ENCODE peak calls at places on chromosomes 12 and 14, in seven cellular contexts. N is RWPE2, X is lower lobe of right lung, M is A549, W is GM23338, A is AG10803, J is fibroblast of mammary gland. E is an unnamed sample.

GRCh38 chr14:78141590-78141989 is 28.6 kb upstream of the NRXN3 start:
- DNase-seq in W (no peak), X (no peak), J (no peak), A (no peak), N (no peak), M (no peak), E (no peak)

GRCh38 chr12:100553851-100554404 is 19.6 kb upstream of the GAS2L3 start:
- DNase-seq in W (peak), N (no peak), J (peak), X (no peak), M (no peak), A (no peak), E (no peak)

GRCh38 chr12:79934309-79935020 is 432 bp downstream of the PPP1R12A start:
- DNase-seq in M (peak), N (peak), J (peak), A (peak), W (peak), X (no peak), E (no peak)

GRCh38 chr12:68759852-68760251 is 13.9 kb downstream of the SLC35E3 start:
- DNase-seq in M (no peak), N (no peak), A (no peak), W (no peak), J (no peak), X (peak), E (no peak)

GRCh38 chr12:337039-337438 is 52.1 kb downstream of the KDM5A start:
- DNase-seq in W (no peak), M (no peak), A (no peak), J (no peak), X (no peak), N (no peak), E (no peak)

GRCh38 chr14:88987516-88987915 is 163.1 kb downstream of the TTC8 start:
- DNase-seq in N (no peak), A (peak), X (no peak), J (no peak), W (no peak), M (no peak), E (no peak)

GRCh38 chr12:63889236-63889635 is 44.7 kb downstream of the SRGAP1 start:
- DNase-seq in N (no peak), J (peak), M (peak), W (no peak), X (no peak), A (peak), E (no peak)

GRCh38 chr14:54362759-54363437 is 33.9 kb upstream of the CDKN3 start:
- DNase-seq in X (no peak), A (no peak), M (no peak), N (no peak), W (no peak), J (no peak), E (no peak)

GRCh38 chr14:24941719-24942118 is 108.2 kb downstream of the STXBP6 start:
- DNase-seq in X (peak), N (no peak), W (peak), A (no peak), J (no peak), M (no peak), E (no peak)
- TF ChIP-seq CTCF in X (no peak), N (no peak), W (no peak), A (no peak), J (no peak), M (no peak), E (no peak)

GRCh38 chr12:5428332-5429221 is 3.3 kb upstream of the NTF3 start:
- DNase-seq in W (peak), M (no peak), J (peak), X (no peak), N (no peak), A (peak), E (no peak)
- TF ChIP-seq CTCF in W (peak), M (no peak), J (peak), X (peak), N (peak), A (peak), E (peak)

DNA sequence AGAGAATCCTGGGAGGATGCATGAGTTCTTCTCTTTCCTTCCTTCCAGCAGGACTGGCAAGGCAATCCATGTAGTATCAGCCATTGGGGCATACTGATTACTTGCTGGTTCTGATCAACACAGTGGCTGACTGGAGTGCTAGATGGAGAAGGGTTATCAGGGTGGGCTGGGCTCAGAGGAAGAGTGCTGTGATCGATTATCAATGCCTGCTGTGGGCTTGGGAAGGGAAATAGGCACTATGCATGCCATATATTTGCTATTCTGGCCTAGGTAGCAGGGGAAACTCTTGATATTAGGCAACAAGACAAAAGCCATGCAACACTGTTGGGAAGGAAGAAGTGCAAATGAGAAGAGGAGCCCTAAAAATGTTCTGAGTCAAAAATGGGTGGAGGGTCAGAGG is 45.8 kb downstream of the HRK start:
- DNase-seq in A (no peak), J (no peak), W (no peak), N (no peak), M (no peak), X (no peak), E (no peak)
- TF ChIP-seq CTCF in A (no peak), J (no peak), W (no peak), N (no peak), M (no peak), X (no peak), E (no peak)

GRCh38 chr12:15882055-15882971 is at the start of gene STRAP:
- DNase-seq in N (peak), M (peak), W (peak), J (peak), A (peak), X (peak), E (peak)
- TF ChIP-seq CTCF in N (no peak), M (no peak), W (no peak), J (no peak), A (no peak), X (no peak), E (no peak)

GRCh38 chr12:105369014-105369413 is 38.5 kb downstream of the C12orf75 start:
- DNase-seq in J (peak), N (no peak), M (no peak), X (no peak), W (no peak), A (peak), E (no peak)
- TF ChIP-seq CTCF in J (peak), N (no peak), M (no peak), X (no peak), W (no peak), A (peak), E (peak)

DNA sequence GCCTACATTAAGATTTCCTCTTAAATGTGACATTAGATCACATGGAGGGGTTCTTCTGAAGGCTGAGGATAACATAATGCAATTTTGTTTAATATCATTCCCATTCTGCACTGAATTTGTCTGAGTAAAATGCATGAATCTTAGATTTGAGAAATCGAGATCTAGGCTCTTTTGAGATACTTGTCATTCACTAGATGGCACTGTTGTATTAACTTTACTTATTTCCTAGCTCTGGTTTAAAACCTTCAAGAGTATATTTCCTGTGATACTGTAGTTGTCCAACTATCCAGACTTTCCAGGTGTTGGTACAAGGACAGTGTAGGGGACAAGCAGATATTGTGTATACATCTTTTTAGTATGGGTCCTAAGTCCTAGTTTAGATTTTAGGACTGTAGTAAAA is 91.7 kb upstream of the SEL1L start:
- DNase-seq in A (peak), N (no peak), M (peak), J (peak), W (peak), X (no peak), E (no peak)
- TF ChIP-seq CTCF in A (peak), N (peak), M (peak), J (peak), W (peak), X (peak), E (peak)

GRCh38 chr14:43476822-43477221 is 1030.3 kb downstream of the FSCB start:
- DNase-seq in A (no peak), W (no peak), J (no peak), X (no peak), N (no peak), M (no peak), E (no peak)

GRCh38 chr14:43483415-43483814 is 1023.7 kb downstream of the FSCB start:
- DNase-seq in J (no peak), X (no peak), M (no peak), A (no peak), W (no peak), N (no peak), E (no peak)

GRCh38 chr14:43479751-43480150 is 1027.3 kb downstream of the FSCB start:
- DNase-seq in X (no peak), N (no peak), W (no peak), J (no peak), A (no peak), M (no peak), E (no peak)

GRCh38 chr14:43480961-43481360 is 1026.1 kb downstream of the FSCB start:
- DNase-seq in A (no peak), J (no peak), W (no peak), N (no peak), X (no peak), M (no peak), E (no peak)

DNA sequence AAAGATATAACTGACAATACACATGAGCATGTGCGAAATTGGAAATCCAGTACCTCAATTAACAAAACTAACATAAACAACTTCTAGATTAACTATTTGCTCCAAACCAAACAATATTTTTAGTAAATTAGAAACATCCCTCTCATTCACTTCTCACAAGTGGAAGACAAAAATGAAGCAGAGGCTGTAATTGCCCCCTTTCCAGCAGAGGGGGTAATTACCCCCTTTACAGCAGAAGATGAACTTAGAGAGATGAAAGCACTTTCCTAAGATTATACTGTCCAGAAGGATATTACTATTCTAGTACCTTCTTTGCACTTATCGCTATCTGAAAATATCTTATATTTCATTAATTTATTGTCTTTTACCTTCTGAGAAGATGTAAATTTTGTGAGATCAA is 1025.2 kb downstream of the FSCB start:
- DNase-seq in W (peak), M (no peak), N (no peak), J (no peak), A (no peak), X (no peak), E (no peak)
- TF ChIP-seq CTCF in W (peak), M (no peak), N (no peak), J (no peak), A (no peak), X (no peak), E (no peak)

GRCh38 chr12:72472350-72472749 is 200.2 kb downstream of the TRHDE start:
- DNase-seq in X (no peak), M (no peak), W (no peak), A (no peak), J (no peak), N (no peak), E (no peak)
- TF ChIP-seq CTCF in X (no peak), M (no peak), W (peak), A (peak), J (no peak), N (peak), E (no peak)

GRCh38 chr12:57112492-57113294 is 1.5 kb upstream of the STAT6 start:
- DNase-seq in A (no peak), W (no peak), J (no peak), M (no peak), N (no peak), X (no peak), E (no peak)
- TF ChIP-seq CTCF in A (peak), W (peak), J (no peak), M (peak), N (peak), X (peak), E (no peak)

DNA sequence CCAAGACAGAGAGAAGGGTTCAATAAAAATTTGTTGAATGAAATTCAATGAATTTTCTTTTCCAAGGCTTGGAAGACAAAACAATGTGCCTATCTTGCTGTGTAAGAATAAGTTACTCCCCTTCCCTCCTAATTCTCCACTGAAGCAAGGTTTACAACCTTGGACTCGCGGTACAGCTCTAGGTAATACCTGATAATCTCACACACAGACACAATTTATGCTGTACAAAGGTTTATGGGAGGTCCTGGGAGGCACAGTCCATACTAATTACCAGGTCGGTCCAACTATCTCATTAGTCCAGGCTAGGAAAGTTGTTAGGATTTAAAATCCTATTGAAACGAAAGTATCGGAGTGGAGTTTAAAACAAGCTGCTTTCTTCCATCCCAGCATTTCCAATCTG is 42.6 kb downstream of the NELL2 start:
- DNase-seq in N (no peak), X (no peak), A (no peak), J (no peak), M (no peak), W (no peak), E (no peak)
- TF ChIP-seq CTCF in N (no peak), X (no peak), A (no peak), J (no peak), M (no peak), W (no peak), E (no peak)

E was measured in osteocyte.